ENCODE peak calls at places on chromosome 3, in six cellular contexts. N is Right ventricle myocardium superior; D is HCT116; H is activated CD8-positive, alpha-beta T cell treated with anti-CD3 and anti-CD28 coated beads for 36 hours; B is tibial artery; S is LHCN-M2. A is an unnamed sample.

GRCh38 chr3:53773586-53774368 is 72.4 kb downstream of the CHDH start:
- DNase-seq in N (no peak), S (peak; percentile 45), B (no peak), D (no peak), H (no peak), A (peak; percentile 73)

GRCh38 chr3:21995079-21995607 is 244.1 kb upstream of the ZNF385D start:
- DNase-seq in B (peak; percentile 53), N (no peak), D (no peak), H (no peak), S (no peak), A (no peak)

GRCh38 chr3:164940737-164941136 is 137.6 kb downstream of the SI start:
- DNase-seq in H (no peak), B (no peak), D (no peak), S (no peak), N (no peak), A (peak; percentile 5)

GRCh38 chr3:118991775-118992174 is 42.9 kb downstream of the IGSF11 start:
- DNase-seq in S (no peak), B (no peak), N (no peak), D (no peak), H (no peak), A (no peak)

GRCh38 chr3:115239717-115240116 is 92.6 kb upstream of the ZBTB20 start:
- DNase-seq in N (peak; percentile 51), H (no peak), D (peak; percentile 90), S (peak; percentile 100), B (peak; percentile 72), A (peak; percentile 99)

GRCh38 chr3:56764904-56765445 is 36.8 kb downstream of the ARHGEF3 start:
- DNase-seq in H (no peak), N (no peak), B (no peak), D (no peak), S (no peak), A (no peak)

GRCh38 chr3:176926688-176927087 is 270.6 kb downstream of the TBL1XR1 start:
- DNase-seq in B (no peak), S (no peak), D (no peak), H (no peak), N (no peak), A (no peak)

GRCh38 chr3:62632510-62633294 is 242.5 kb downstream of the CADPS start:
- DNase-seq in N (no peak), B (no peak), S (no peak), D (no peak), H (no peak), A (no peak)

GRCh38 chr3:140537075-140537474 is 140.8 kb upstream of the TRIM42 start:
- DNase-seq in S (no peak), D (no peak), N (no peak), B (no peak), H (no peak), A (no peak)

GRCh38 chr3:55203006-55203405 is 275.1 kb upstream of the LRTM1 start:
- DNase-seq in D (no peak), S (peak; percentile 81), N (no peak), B (no peak), H (no peak), A (peak; percentile 90)

GRCh38 chr3:170644711-170645110 is 58.8 kb upstream of the SLC7A14 start:
- DNase-seq in S (no peak), N (no peak), H (no peak), B (no peak), D (no peak), A (no peak)

GRCh38 chr3:21912656-21913055 is 161.6 kb upstream of the ZNF385D start:
- DNase-seq in H (no peak), S (peak; percentile 14), N (no peak), B (no peak), D (no peak), A (peak; percentile 54)